ENCODE peak calls at places on chromosomes 4 and X, in six cellular contexts. H is H9; F is PC-3; V is NT2/D1; L is CD8-positive, alpha-beta memory T cell; C is mesendoderm. Y is an unnamed sample.

GRCh38 chrX:47313056-47313455 is 57.3 kb upstream of the ZNF157 start:
- DNase-seq in C (no peak), V (no peak), H (no peak), F (no peak), L (no peak), Y (no peak)

GRCh38 chr4:110702326-110702725 is 79.4 kb upstream of the PITX2 start:
- DNase-seq in C (peak; percentile 33), V (no peak), L (no peak), F (no peak), H (no peak), Y (peak; percentile 27)

GRCh38 chrX:43968347-43968746 is 4.8 kb downstream of the NDP start:
- DNase-seq in C (no peak), L (no peak), F (no peak), H (no peak), V (no peak), Y (no peak)

GRCh38 chr4:6270691-6271121 is 1.1 kb downstream of the WFS1 start:
- DNase-seq in C (no peak), F (peak; percentile 22), H (no peak), L (no peak), V (no peak), Y (no peak)

GRCh38 chrX:1384738-1385250 is 7.1 kb downstream of the SLC25A6 start:
- DNase-seq in L (no peak), H (no peak), C (no peak), V (no peak), F (no peak), Y (no peak)

GRCh38 chrX:85111347-85111746 is 107.7 kb downstream of the APOOL start:
- DNase-seq in F (peak; percentile 32), C (no peak), H (no peak), L (no peak), V (no peak), Y (peak; percentile 8)

GRCh38 chrX:153063315-153063714 is 7.0 kb downstream of the PNMA3 start:
- DNase-seq in C (no peak), F (no peak), V (no peak), L (no peak), H (no peak), Y (no peak)

GRCh38 chr4:2962099-2962455 is 1.1 kb downstream of the NOP14 start:
- DNase-seq in H (no peak), C (no peak), F (no peak), L (peak; percentile 51), V (no peak), Y (no peak)

GRCh38 chrX:17412692-17413091 is 37.7 kb downstream of the NHS start:
- DNase-seq in H (no peak), C (no peak), V (no peak), L (no peak), F (peak; percentile 94), Y (no peak)

GRCh38 chr4:78121338-78121904 is 64.3 kb downstream of the FRAS1 start:
- DNase-seq in H (no peak), C (no peak), V (no peak), F (no peak), L (no peak), Y (no peak)

GRCh38 chr4:8315343-8316250 is 46.0 kb downstream of the HTRA3 start:
- DNase-seq in H (peak; percentile 69), C (peak; percentile 81), V (peak; percentile 72), F (peak; percentile 80), L (no peak), Y (peak; percentile 52)

GRCh38 chrX:130024127-130024526 is 41.7 kb downstream of the BCORL1 start:
- DNase-seq in H (peak; percentile 91), V (peak; percentile 15), L (peak; percentile 79), C (peak; percentile 90), F (peak; percentile 43), Y (peak; percentile 90)

GRCh38 chrX:93580634-93581033 is 92.7 kb downstream of the NAP1L3 start:
- DNase-seq in L (no peak), V (no peak), C (no peak), F (no peak), H (no peak), Y (no peak)

GRCh38 chrX:41475611-41476241 is 28.6 kb downstream of the NYX start:
- DNase-seq in H (peak; percentile 89), L (no peak), V (peak; percentile 82), F (no peak), C (peak; percentile 81), Y (peak; percentile 74)

GRCh38 chr4:78612398-78613005 is 60.9 kb downstream of the ANXA3 start:
- DNase-seq in V (no peak), L (peak; percentile 2), H (no peak), F (peak; percentile 54), C (peak; percentile 25), Y (peak; percentile 58)

GRCh38 chr4:88775026-88775425 is 77.4 kb upstream of the NAP1L5 start:
- DNase-seq in V (no peak), L (no peak), F (no peak), H (no peak), C (no peak), Y (no peak)

GRCh38 chrX:11953615-11954014 is 184.7 kb upstream of the FRMPD4 start:
- DNase-seq in F (peak; percentile 90), H (no peak), L (no peak), V (peak; percentile 32), C (peak; percentile 43), Y (no peak)

GRCh38 chrX:48936429-48937064 is 17.7 kb upstream of the PIM2 start:
- DNase-seq in F (no peak), V (no peak), C (no peak), L (no peak), H (no peak), Y (no peak)

GRCh38 chrX:48938721-48939416 is 18.5 kb downstream of the OTUD5 start:
- DNase-seq in F (no peak), L (peak; percentile 85), H (no peak), C (no peak), V (no peak), Y (no peak)

GRCh38 chrX:48937065-48937907 is 18.5 kb upstream of the PIM2 start:
- DNase-seq in H (no peak), V (no peak), L (peak; percentile 95), F (no peak), C (peak; percentile 70), Y (peak; percentile 56)

GRCh38 chrX:48933757-48934156 is 14.9 kb upstream of the PIM2 start:
- DNase-seq in H (no peak), C (no peak), F (no peak), L (no peak), V (no peak), Y (no peak)

GRCh38 chrX:48934581-48935331 is 15.9 kb upstream of the PIM2 start:
- DNase-seq in H (no peak), L (peak; percentile 57), F (no peak), V (no peak), C (no peak), Y (no peak)
- H3K4me1 ChIP-seq in H (peaks cover 4% of the 10 kb centered on the region), L (peaks cover 57% of the 10 kb centered on the region), F (no peaks in the 10 kb centered on the region), V (peaks cover 5% of the 10 kb centered on the region), C (no peaks in the 10 kb centered on the region), Y (peaks cover 4% of the 10 kb centered on the region)

GRCh38 chr4:112168719-112169500 is 23.7 kb downstream of the FAM241A start:
- DNase-seq in V (no peak), H (no peak), L (no peak), C (no peak), F (no peak), Y (no peak)

GRCh38 chr4:112173593-112174559 is 28.6 kb downstream of the FAM241A start:
- DNase-seq in F (peak; percentile 9), H (no peak), L (no peak), V (no peak), C (no peak), Y (no peak)

GRCh38 chr4:112170451-112170993 is 25.3 kb downstream of the FAM241A start:
- DNase-seq in H (no peak), L (no peak), V (no peak), F (peak; percentile 78), C (peak; percentile 62), Y (no peak)

GRCh38 chr4:112175840-112176239 is 30.6 kb downstream of the FAM241A start:
- DNase-seq in F (no peak), H (no peak), L (no peak), V (no peak), C (no peak), Y (no peak)

GRCh38 chr4:112172180-112172579 is 26.9 kb downstream of the FAM241A start:
- DNase-seq in C (no peak), H (no peak), V (no peak), F (no peak), L (no peak), Y (no peak)
- H3K4me1 ChIP-seq in C (no peaks in the 10 kb centered on the region), H (no peaks in the 10 kb centered on the region), V (no peaks in the 10 kb centered on the region), F (peaks cover 16% of the 10 kb centered on the region), L (peaks cover 14% of the 10 kb centered on the region), Y (no peaks in the 10 kb centered on the region)

DNA sequence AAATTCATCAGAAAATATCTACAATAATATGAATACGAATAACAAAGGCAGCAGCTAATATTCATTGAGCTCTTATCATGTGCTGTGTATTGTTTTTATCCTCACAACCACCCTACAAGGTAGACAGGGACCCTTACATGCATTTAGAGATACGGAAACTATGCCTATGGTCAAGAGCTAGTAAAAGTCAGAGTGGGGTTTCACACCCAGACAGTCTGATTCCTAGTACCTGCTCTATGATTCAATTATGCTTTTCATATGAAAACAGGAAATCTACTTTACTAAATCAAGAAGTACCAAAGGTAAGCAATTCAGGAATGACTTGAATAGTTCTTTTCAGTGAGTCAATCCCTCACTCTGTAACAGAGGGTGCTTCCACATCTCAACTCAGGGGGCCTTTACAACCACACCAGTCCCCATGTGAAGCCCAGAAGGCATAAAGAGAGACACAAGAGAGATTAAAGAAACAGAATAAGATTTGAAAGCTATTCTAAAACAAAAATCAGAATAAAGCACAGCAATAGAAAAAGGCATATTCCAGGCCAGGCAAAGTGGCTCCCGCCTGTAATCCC is 191.4 kb downstream of the PPP3CA start:
- DNase-seq in H (no peak), F (no peak), V (no peak), L (no peak), C (no peak), Y (no peak)
- H3K4me1 ChIP-seq in H (peaks cover 3% of the 10 kb centered on the region), F (peaks cover 35% of the 10 kb centered on the region), V (no peaks in the 10 kb centered on the region), L (peaks cover 4% of the 10 kb centered on the region), C (peaks cover 2% of the 10 kb centered on the region), Y (peaks cover 28% of the 10 kb centered on the region)

GRCh38 chrX:48957827-48958634 is 624 bp upstream of the OTUD5 start:
- DNase-seq in V (peak; percentile 97), F (peak; percentile 97), L (peak; percentile 95), H (peak; percentile 97), C (peak; percentile 99), Y (peak; percentile 94)

GRCh38 chrX:48960291-48960690 is 2.9 kb upstream of the OTUD5 start:
- DNase-seq in V (no peak), F (no peak), L (no peak), C (no peak), H (no peak), Y (no peak)

GRCh38 chrX:48958635-48959094 is 1.3 kb upstream of the OTUD5 start:
- DNase-seq in V (no peak), F (peak; percentile 53), L (no peak), H (no peak), C (no peak), Y (peak; percentile 10)

GRCh38 chrX:48957477-48957826 is at the start of gene OTUD5:
- DNase-seq in F (no peak), C (no peak), L (peak; percentile 87), V (no peak), H (no peak), Y (peak; percentile 70)

DNA sequence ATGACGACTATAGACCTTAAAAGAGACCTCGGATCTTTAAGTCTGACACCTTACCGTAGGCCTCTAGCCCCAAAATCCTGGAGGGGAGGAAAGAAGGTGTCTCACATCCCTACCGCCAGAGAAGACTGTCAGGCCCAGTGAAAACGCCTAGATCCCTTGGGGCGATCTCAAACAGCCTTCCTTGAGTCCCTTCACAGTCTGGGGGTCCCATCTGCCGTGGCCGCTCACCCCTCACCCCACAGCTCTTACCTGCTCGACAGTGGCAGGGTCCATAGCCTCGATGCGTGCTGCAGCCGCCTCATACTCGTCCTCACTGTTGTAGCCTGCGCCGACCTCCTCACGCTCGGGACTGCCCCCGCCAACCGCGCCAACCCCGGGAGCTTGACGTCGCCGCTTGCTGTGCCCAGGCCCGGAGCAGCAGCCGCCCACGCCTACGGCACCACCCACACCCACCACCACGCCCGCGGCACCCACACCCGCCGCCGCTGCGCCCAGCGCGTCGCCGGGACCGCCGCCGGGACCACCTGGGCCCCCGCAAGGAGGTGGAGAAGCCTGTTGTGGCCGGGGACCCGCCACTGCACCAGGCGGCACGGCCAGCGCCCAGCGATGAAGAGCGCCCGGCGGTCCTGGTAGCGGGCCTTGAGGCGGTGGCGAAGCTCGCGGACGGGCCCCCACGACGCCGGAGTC is 536 bp downstream of the OTUD5 start:
- DNase-seq in F (no peak), L (peak; percentile 58), C (no peak), H (no peak), V (no peak), Y (no peak)
- H3K4me1 ChIP-seq in F (peaks cover 19% of the 10 kb centered on the region), L (peaks cover 46% of the 10 kb centered on the region), C (no peaks in the 10 kb centered on the region), H (peaks cover 2% of the 10 kb centered on the region), V (peaks cover 6% of the 10 kb centered on the region), Y (no peaks in the 10 kb centered on the region)